ENCODE peak calls at places on chromosomes 12 and 14, in four cellular contexts. V, U, J and R are unnamed samples.

GRCh38 chr14:50821471-50822464 is 9.2 kb downstream of the NIN start:
- DNase-seq in V (no peak), U (no peak), J (no peak), R (peak; percentile 94)

GRCh38 chr14:67833403-67833802 is 13.8 kb downstream of the RAD51B start:
- DNase-seq in U (no peak), J (no peak), V (no peak), R (no peak)

GRCh38 chr14:30234966-30235365 is 307.3 kb upstream of the PRKD1 start:
- DNase-seq in U (no peak), J (no peak), V (no peak), R (no peak)

GRCh38 chr12:111298583-111299436 is 70.1 kb downstream of the PHETA1 start:
- DNase-seq in V (peak; percentile 57), U (peak; percentile 13), J (peak; percentile 82), R (peak; percentile 84)

GRCh38 chr12:55997535-55997859 is 421 bp downstream of the SUOX start:
- DNase-seq in V (no peak), U (no peak), J (no peak), R (no peak)

GRCh38 chr12:116066381-116067230 is 210.9 kb downstream of the MED13L start:
- DNase-seq in V (peak; percentile 33), U (peak; percentile 3), J (no peak), R (peak; percentile 80)

GRCh38 chr14:95834491-95834890 is 42.1 kb upstream of the TUNAR start:
- DNase-seq in V (no peak), J (no peak), U (no peak), R (no peak)

GRCh38 chr14:38001501-38001900 is 206.2 kb upstream of the SSTR1 start:
- DNase-seq in U (no peak), V (no peak), J (no peak), R (no peak)

GRCh38 chr12:78096909-78097597 is 266.4 kb downstream of the NAV3 start:
- DNase-seq in V (peak; percentile 83), J (no peak), U (no peak), R (no peak)

GRCh38 chr12:42128327-42128726 is 16.3 kb downstream of the GXYLT1 start:
- DNase-seq in V (no peak), U (no peak), J (no peak), R (no peak)

GRCh38 chr14:105860615-105861580 is 334.5 kb downstream of the TMEM121 start:
- DNase-seq in V (no peak), U (no peak), J (no peak), R (peak; percentile 82)

GRCh38 chr14:63248211-63248610 is 44.0 kb downstream of the RHOJ start:
- DNase-seq in V (no peak), U (no peak), J (peak; percentile 64), R (no peak)

GRCh38 chr12:168763-169525 is 45.0 kb downstream of the SLC6A12 start:
- DNase-seq in V (no peak), U (no peak), J (no peak), R (no peak)

GRCh38 chr14:31937730-31938346 is 139.3 kb upstream of the ARHGAP5 start:
- DNase-seq in V (peak; percentile 76), U (peak; percentile 22), J (peak; percentile 79), R (no peak)

GRCh38 chr12:102342281-102343006 is 137.9 kb downstream of the IGF1 start:
- DNase-seq in J (no peak), U (no peak), V (no peak), R (no peak)

GRCh38 chr12:97005174-97005573 is 98.1 kb downstream of the NEDD1 start:
- DNase-seq in V (no peak), J (no peak), U (no peak), R (no peak)

GRCh38 chr12:86698581-86698980 is 442.4 kb upstream of the MGAT4C start:
- DNase-seq in V (peak; percentile 38), J (no peak), U (no peak), R (no peak)

GRCh38 chr12:121576851-121577391 is 3.9 kb downstream of the KDM2B start:
- DNase-seq in U (no peak), V (peak; percentile 31), J (no peak), R (no peak)

GRCh38 chr12:122421263-122421814 is 1.1 kb downstream of the CLIP1 start:
- DNase-seq in V (no peak), J (no peak), U (no peak), R (peak; percentile 72)

GRCh38 chr14:55851961-55852360 is 266.2 kb upstream of the PELI2 start:
- DNase-seq in V (peak; percentile 17), J (no peak), U (no peak), R (no peak)

GRCh38 chr14:28143340-28143739 is 623.2 kb upstream of the FOXG1 start:
- DNase-seq in U (no peak), J (no peak), V (no peak), R (no peak)

GRCh38 chr12:115313929-115314328 is 630.0 kb upstream of the TBX3 start:
- DNase-seq in J (peak; percentile 26), V (no peak), U (no peak), R (no peak)

GRCh38 chr14:103581954-103582703 is 19.4 kb downstream of the COA8 start:
- DNase-seq in J (no peak), V (no peak), U (no peak), R (no peak)

GRCh38 chr12:12210983-12211382 is 55.9 kb downstream of the LRP6 start:
- DNase-seq in U (no peak), J (no peak), V (no peak), R (no peak)

GRCh38 chr14:31154956-31155355 is 52.6 kb downstream of the HECTD1 start:
- DNase-seq in U (no peak), J (no peak), V (no peak), R (no peak)

GRCh38 chr14:87049886-87050820 is 942.8 kb downstream of the GALC start:
- DNase-seq in V (peak; percentile 13), U (no peak), J (peak; percentile 12), R (no peak)

GRCh38 chr12:54390668-54391551 is 6.4 kb upstream of the ZNF385A start:
- DNase-seq in U (peak; percentile 41), V (no peak), J (no peak), R (peak; percentile 92)

GRCh38 chr14:97414718-97415098 is 617.5 kb downstream of the VRK1 start:
- DNase-seq in V (no peak), U (no peak), J (no peak), R (no peak)

GRCh38 chr12:13734753-13735152 is 246.6 kb downstream of the GRIN2B start:
- DNase-seq in V (no peak), J (no peak), U (no peak), R (no peak)

GRCh38 chr14:32594766-32595165 is 265.7 kb downstream of the AKAP6 start:
- DNase-seq in U (no peak), V (peak; percentile 21), J (peak; percentile 15), R (no peak)

GRCh38 chr14:45212231-45212630 is 40.8 kb downstream of the MIS18BP1 start:
- DNase-seq in U (no peak), V (no peak), J (no peak), R (no peak)

GRCh38 chr12:85468356-85469157 is 188.5 kb downstream of the ALX1 start:
- DNase-seq in U (no peak), J (peak; percentile 43), V (peak; percentile 72), R (no peak)

GRCh38 chr14:100417466-100417865 is 94.3 kb downstream of the SLC25A47 start:
- DNase-seq in U (no peak), V (peak; percentile 90), J (peak; percentile 87), R (peak; percentile 72)

GRCh38 chr14:82052778-82053177 is 519.1 kb upstream of the SEL1L start:
- DNase-seq in V (no peak), J (no peak), U (no peak), R (no peak)

GRCh38 chr12:106978035-106978800 is 8.7 kb downstream of the MTERF2 start:
- DNase-seq in V (peak; percentile 72), U (no peak), J (no peak), R (no peak)

GRCh38 chr12:15629108-15629507 is 160.1 kb downstream of the EPS8 start:
- DNase-seq in J (peak; percentile 21), V (peak; percentile 94), U (no peak), R (no peak)

GRCh38 chr12:43098766-43099550 is 453.0 kb downstream of the ADAMTS20 start:
- DNase-seq in U (no peak), J (no peak), V (no peak), R (no peak)

GRCh38 chr12:3596703-3597472 is 105.9 kb downstream of the PRMT8 start:
- DNase-seq in U (no peak), V (no peak), J (no peak), R (peak; percentile 45)

GRCh38 chr14:78022059-78022458 is 148.1 kb upstream of the NRXN3 start:
- DNase-seq in U (peak; percentile 19), V (peak; percentile 33), J (peak; percentile 54), R (no peak)

GRCh38 chr14:21978184-21978998 is 304.8 kb upstream of the OR4E1 start:
- DNase-seq in V (peak; percentile 11), J (peak; percentile 12), U (no peak), R (peak; percentile 75)